ENCODE peak calls at places on chromosomes 11 and 22, in four cellular contexts. T is heart left ventricle; F is CD4-positive, alpha-beta T cell; U is adipocyte. E is an unnamed sample.

GRCh38 chr11:73273246-73273890 is 1.2 kb downstream of the P2RY6 start:
- DNase-seq in T (no peak), F (no peak), U (no peak), E (no peak)

GRCh38 chr22:49768511-49768910 is 59.2 kb downstream of the BRD1 start:
- DNase-seq in T (peak), F (no peak), U (no peak), E (no peak)

GRCh38 chr22:44755418-44755817 is 3.0 kb downstream of the ARHGAP8 start:
- DNase-seq in T (no peak), F (no peak), U (no peak), E (no peak)

GRCh38 chr22:21628386-21629261 is 1.2 kb downstream of the YDJC start:
- DNase-seq in T (no peak), F (no peak), U (no peak), E (no peak)

GRCh38 chr11:75946531-75947530 is 131.8 kb downstream of the UVRAG start:
- DNase-seq in T (no peak), F (no peak), U (no peak), E (no peak)

GRCh38 chr22:45504703-45505341 is 2.1 kb downstream of the FBLN1 start:
- DNase-seq in T (peak), F (no peak), U (peak), E (no peak)

GRCh38 chr22:37517826-37518450 is 1.3 kb downstream of the CARD10 start:
- DNase-seq in T (no peak), F (no peak), U (no peak), E (no peak)

GRCh38 chr22:21754523-21755128 is 19.0 kb upstream of the YPEL1 start:
- DNase-seq in T (no peak), F (no peak), U (no peak), E (no peak)

GRCh38 chr22:25069758-25070461 is 117.4 kb downstream of the KIAA1671 start:
- DNase-seq in T (no peak), F (no peak), U (no peak), E (no peak)

GRCh38 chr11:27719575-27719925 is 19.3 kb upstream of the BDNF start:
- DNase-seq in T (no peak), F (no peak), U (no peak), E (no peak)

GRCh38 chr11:10413268-10413667 is 41.8 kb upstream of the AMPD3 start:
- DNase-seq in T (no peak), F (peak), U (no peak), E (no peak)

GRCh38 chr11:69910519-69911309 is 91.5 kb upstream of the FGF3 start:
- DNase-seq in T (no peak), F (no peak), U (no peak), E (no peak)

E was measured in GM04504.